ENCODE peak calls at places on chromosomes 2 and 18, in seven cellular contexts. O is neural progenitor cell, Z is GM23338, X is mesendoderm, K is GM12892, I is mammary epithelial cell, U is ELR. Q is an unnamed sample.

GRCh38 chr2:236642125-236642524 is 72.5 kb downstream of the ACKR3 start:
- DNase-seq in U (no peak), O (no peak), K (no peak), I (no peak), Z (no peak), X (no peak), Q (no peak)

GRCh38 chr2:133390151-133390550 is 178.1 kb downstream of the NCKAP5 start:
- DNase-seq in O (no peak), U (peak), K (no peak), I (peak), Z (no peak), X (no peak), Q (no peak)

GRCh38 chr2:218400167-218400929 is 680 bp downstream of the CTDSP1 start:
- DNase-seq in U (peak), I (peak), X (peak), K (peak), Z (peak), O (peak), Q (peak)

GRCh38 chr2:114006460-114006859 is 116.6 kb downstream of the ACTR3 start:
- DNase-seq in U (no peak), K (no peak), I (no peak), X (no peak), O (no peak), Z (no peak), Q (no peak)

GRCh38 chr2:182300603-182301002 is 126.2 kb downstream of the PDE1A start:
- DNase-seq in I (no peak), K (no peak), X (no peak), Z (no peak), O (no peak), U (no peak), Q (no peak)

GRCh38 chr18:37394610-37394965 is 171.0 kb downstream of the CELF4 start:
- DNase-seq in X (no peak), I (no peak), U (no peak), O (no peak), K (no peak), Z (no peak), Q (no peak)

GRCh38 chr2:241379481-241380480 is 23.7 kb downstream of the FARP2 start:
- DNase-seq in U (no peak), I (no peak), X (no peak), O (no peak), K (no peak), Z (no peak), Q (no peak)

GRCh38 chr2:119487434-119488244 is 36.6 kb downstream of the SCTR start:
- DNase-seq in Z (no peak), K (no peak), O (no peak), X (no peak), I (no peak), U (no peak), Q (no peak)

GRCh38 chr2:218959141-218959731 is at the start of gene CDK5R2:
- DNase-seq in X (peak), I (peak), U (peak), Z (peak), K (peak), O (peak), Q (peak)

GRCh38 chr2:60839126-60839813 is 42.1 kb upstream of the REL start:
- DNase-seq in I (no peak), U (no peak), O (peak), X (peak), K (no peak), Z (peak), Q (no peak)

GRCh38 chr2:192438239-192438638 is 243.5 kb upstream of the TMEFF2 start:
- DNase-seq in K (no peak), U (no peak), O (no peak), I (no peak), X (no peak), Z (no peak), Q (no peak)

GRCh38 chr2:229712125-229712524 is 2.2 kb downstream of the DNER start:
- DNase-seq in U (peak), I (no peak), K (no peak), Z (no peak), X (no peak), O (no peak), Q (no peak)

GRCh38 chr18:78100189-78100588 is 850.5 kb downstream of the GALR1 start:
- DNase-seq in O (no peak), Z (no peak), I (no peak), K (no peak), U (no peak), X (no peak), Q (no peak)